ENCODE peak calls at places on chromosomes 1 and 21, in six cellular contexts. O is suprapubic skin, U is breast epithelium, Q is HepG2, I is body of pancreas, V is adrenal gland. W is an unnamed sample. For H3K4me1, the result is how much of the 10 kb centered on the place peaks cover.

GRCh38 chr1:207049974-207050391 is 1.0 kb downstream of the YOD1 start:
- DNase-seq in O (no peak), U (no peak), Q (peak), I (peak), V (no peak), W (peak)

GRCh38 chr1:18929686-18930085 is 26.8 kb downstream of the IFFO2 start:
- DNase-seq in O (no peak), U (no peak), Q (no peak), I (no peak), V (no peak), W (no peak)

GRCh38 chr1:88655685-88656299 is 28.3 kb upstream of the PKN2 start:
- DNase-seq in O (no peak), U (no peak), Q (peak), I (no peak), V (no peak), W (no peak)

GRCh38 chr1:48608882-48609281 is 136.9 kb upstream of the SPATA6 start:
- DNase-seq in O (no peak), U (no peak), Q (no peak), I (no peak), V (no peak), W (no peak)

GRCh38 chr1:94927405-94928175 is 680 bp upstream of the CNN3 start:
- DNase-seq in O (peak), U (no peak), Q (peak), I (peak), V (no peak), W (peak)

GRCh38 chr1:217554849-217555248 is 76.0 kb downstream of the GPATCH2 start:
- DNase-seq in O (no peak), U (no peak), Q (no peak), I (no peak), V (no peak), W (no peak)

GRCh38 chr1:98797506-98797905 is 136.0 kb downstream of the SNX7 start:
- DNase-seq in O (no peak), U (no peak), Q (no peak), I (no peak), V (no peak), W (no peak)

GRCh38 chr1:183029591-183030000 is 6.4 kb downstream of the LAMC1 start:
- DNase-seq in O (no peak), U (no peak), Q (peak), I (no peak), V (no peak), W (no peak)

GRCh38 chr1:44103270-44104131 is 15.1 kb upstream of the KLF17 start:
- DNase-seq in O (no peak), U (no peak), Q (peak), I (peak), V (no peak), W (no peak)

GRCh38 chr21:25813917-25814316 is 79.1 kb downstream of the GABPA start:
- DNase-seq in O (no peak), U (no peak), Q (no peak), I (no peak), V (no peak), W (no peak)

GRCh38 chr1:237042892-237043576 is 1.1 kb downstream of the RYR2 start:
- DNase-seq in O (no peak), U (no peak), Q (no peak), I (no peak), V (no peak), W (no peak)

GRCh38 chr1:214549604-214550338 is 1.6 kb downstream of the PTPN14 start:
- DNase-seq in O (no peak), U (no peak), Q (no peak), I (no peak), V (no peak), W (peak)

DNA sequence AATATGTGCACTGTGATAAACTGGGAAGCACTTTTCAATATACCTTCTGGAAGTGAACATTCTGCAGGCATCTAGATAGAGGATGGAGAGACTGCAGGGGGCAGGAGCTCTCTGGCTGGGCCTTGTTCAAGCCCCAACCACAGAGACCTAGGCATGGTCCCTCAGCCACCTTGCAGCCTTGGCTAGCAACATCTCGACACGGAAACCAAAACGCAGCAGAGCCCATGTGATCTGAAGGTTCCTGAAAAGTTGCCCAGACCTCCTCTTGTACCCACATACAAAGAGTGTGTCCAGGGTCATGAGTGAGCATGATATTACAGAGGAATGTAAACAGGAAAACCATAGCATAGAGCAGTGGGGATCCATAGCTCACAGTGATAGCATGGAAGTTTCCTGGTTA is 33.1 kb upstream of the SAMD11 start:
- DNase-seq in O (no peak), U (no peak), Q (no peak), I (no peak), V (no peak), W (no peak)
- H3K4me1 ChIP-seq in O (under half), U (under half), Q (under half), I (under half), V (under half), W (under half)

DNA sequence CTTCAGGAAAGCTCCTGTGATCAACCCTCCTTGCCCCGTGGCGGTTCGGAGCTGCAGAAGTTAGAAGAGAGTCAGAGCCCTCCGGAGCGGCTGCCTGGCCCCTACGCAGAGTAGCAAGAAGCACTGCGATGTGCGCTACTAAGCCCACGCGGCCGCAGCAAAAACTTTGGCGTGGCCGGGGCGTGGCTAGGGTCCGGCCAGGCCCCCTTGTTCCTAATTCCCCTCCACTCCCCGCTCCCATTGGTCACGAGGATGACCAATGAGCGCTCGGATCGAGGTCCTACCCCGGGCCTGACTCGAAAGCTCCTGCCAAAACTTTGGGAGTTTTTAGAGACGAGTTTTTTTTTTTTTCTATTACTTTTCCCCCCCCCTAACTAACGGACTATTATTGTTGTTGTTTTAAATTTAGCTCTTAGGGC is at the start of gene HLX:
- DNase-seq in O (peak), U (no peak), Q (no peak), I (peak), V (peak), W (peak)
- TF ChIP-seq POLR2A in O (no peak), U (peak), Q (no peak), I (peak), V (peak), W (no peak)

GRCh38 chr1:156498447-156499193 is 2.0 kb downstream of the MEF2D start:
- DNase-seq in O (peak), U (no peak), Q (no peak), I (peak), V (peak), W (no peak)

GRCh38 chr1:156497078-156497742 is 3.4 kb downstream of the MEF2D start:
- DNase-seq in O (no peak), U (no peak), Q (no peak), I (no peak), V (peak), W (no peak)

GRCh38 chr1:156499194-156499702 is 1.3 kb downstream of the MEF2D start:
- DNase-seq in O (no peak), U (no peak), Q (no peak), I (no peak), V (peak), W (no peak)

GRCh38 chr1:156496211-156496761 is 4.3 kb downstream of the MEF2D start:
- DNase-seq in O (no peak), U (no peak), Q (no peak), I (no peak), V (peak), W (no peak)

GRCh38 chr1:156497743-156498446 is 2.7 kb downstream of the MEF2D start:
- DNase-seq in O (no peak), U (no peak), Q (no peak), I (peak), V (peak), W (no peak)
- H3K4me1 ChIP-seq in O (half or more), U (under half), Q (half or more), I (half or more), V (half or more), W (under half)

GRCh38 chr1:160539896-160540858 is 17.1 kb upstream of the SLAMF6 start:
- DNase-seq in O (no peak), U (no peak), Q (peak), I (peak), V (no peak), W (no peak)
- TF ChIP-seq POLR2A in O (no peak), U (no peak), Q (no peak), I (no peak), V (no peak), W (no peak)

DNA sequence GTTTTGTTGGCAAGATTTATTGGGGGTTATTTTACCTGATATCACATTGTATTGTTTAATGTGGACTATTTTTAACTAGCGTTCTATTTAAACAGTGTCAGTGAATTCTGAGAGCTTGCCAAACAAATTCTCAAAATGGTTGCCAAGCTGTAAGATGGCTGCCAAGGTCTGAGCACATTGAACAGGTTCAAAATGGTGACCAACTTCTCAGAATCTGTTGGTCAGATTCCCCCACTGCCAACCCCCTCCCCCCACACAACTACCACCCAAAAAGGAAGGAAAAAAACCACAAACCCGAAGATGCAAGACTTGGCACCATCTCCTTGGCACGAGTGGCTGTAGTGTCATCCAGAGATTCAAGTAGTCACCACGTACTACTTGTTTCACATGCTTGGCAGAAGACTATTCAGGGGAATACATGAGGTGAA is 159.1 kb downstream of the NFIA start:
- DNase-seq in O (peak), U (no peak), Q (no peak), I (peak), V (peak), W (peak)
- H3K4me1 ChIP-seq in O (under half), U (under half), Q (under half), I (under half), V (under half), W (under half)

DNA sequence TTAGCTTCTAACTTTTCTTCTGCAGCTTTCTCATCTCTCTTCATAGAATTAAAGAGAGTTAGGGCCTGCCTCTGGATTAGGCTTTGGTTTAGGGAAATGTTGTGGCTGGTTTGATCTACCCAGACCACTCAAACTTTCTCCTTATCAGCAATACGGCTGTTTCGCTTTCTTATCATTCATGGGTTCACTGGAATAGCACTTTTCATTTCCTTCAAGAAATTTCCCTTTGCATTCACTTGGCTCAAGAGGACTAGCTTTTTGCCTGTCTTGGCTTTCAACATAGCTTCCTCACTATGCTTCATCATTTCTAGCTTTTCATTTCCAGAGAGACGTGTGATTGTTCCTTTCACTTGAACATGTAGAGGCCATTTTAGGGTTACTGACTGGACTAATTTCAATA is 59.6 kb downstream of the AKT3 start:
- DNase-seq in O (no peak), U (no peak), Q (no peak), I (no peak), V (no peak), W (no peak)
- TF ChIP-seq POLR2A in O (no peak), U (no peak), Q (no peak), I (no peak), V (no peak), W (no peak)

GRCh38 chr1:54365020-54365797 is 41.0 kb downstream of the SSBP3 start:
- DNase-seq in O (no peak), U (no peak), Q (no peak), I (peak), V (no peak), W (peak)
- H3K4me1 ChIP-seq in O (under half), U (under half), Q (under half), I (under half), V (under half), W (under half)

GRCh38 chr1:176515310-176515709 is 52.3 kb downstream of the PAPPA2 start:
- DNase-seq in O (no peak), U (no peak), Q (peak), I (no peak), V (peak), W (no peak)
- TF ChIP-seq POLR2A in O (no peak), U (no peak), Q (no peak), I (no peak), V (no peak), W (no peak)

GRCh38 chr1:33394716-33395115 is 36.2 kb downstream of the PHC2 start:
- DNase-seq in O (no peak), U (no peak), Q (no peak), I (no peak), V (no peak), W (no peak)

GRCh38 chr1:33393991-33394390 is 36.9 kb downstream of the PHC2 start:
- DNase-seq in O (no peak), U (no peak), Q (no peak), I (no peak), V (no peak), W (no peak)

GRCh38 chr1:33391669-33392068 is 39.2 kb downstream of the PHC2 start:
- DNase-seq in O (no peak), U (no peak), Q (no peak), I (no peak), V (no peak), W (no peak)

GRCh38 chr1:33393524-33393923 is 37.4 kb downstream of the PHC2 start:
- DNase-seq in O (no peak), U (no peak), Q (no peak), I (no peak), V (no peak), W (no peak)

GRCh38 chr1:33392639-33393038 is 38.3 kb downstream of the PHC2 start:
- DNase-seq in O (no peak), U (no peak), Q (no peak), I (no peak), V (peak), W (no peak)
- H3K4me1 ChIP-seq in O (under half), U (under half), Q (under half), I (under half), V (under half), W (under half)

W was measured in prostate gland.